ENCODE peak calls at places on chromosomes 2 and 18, in four cellular contexts. One of them, this sample, is unnamed. For H3K36me3, the result is how much of the 10 kb centered on the place peaks cover.

GRCh38 chr18:74990563-74991081 is 218.3 kb downstream of the PTGR3 start:
- DNase-seq in esophagus squamous epithelium: no peak
- DNase-seq in body of pancreas: no peak
- DNase-seq in psoas muscle: no peak
- DNase-seq in this sample: no peak

GRCh38 chr2:48328972-48329723 is 200.8 kb upstream of the STON1 start:
- DNase-seq in body of pancreas: no peak
- DNase-seq in esophagus squamous epithelium: no peak
- DNase-seq in psoas muscle: no peak
- DNase-seq in this sample: no peak

GRCh38 chr2:72115361-72116080 is 32.1 kb downstream of the CYP26B1 start:
- DNase-seq in body of pancreas: no peak
- DNase-seq in psoas muscle: peak
- DNase-seq in esophagus squamous epithelium: no peak
- DNase-seq in this sample: peak

GRCh38 chr2:45790157-45790723 is 138.8 kb downstream of the PRKCE start:
- DNase-seq in psoas muscle: no peak
- DNase-seq in body of pancreas: no peak
- DNase-seq in esophagus squamous epithelium: no peak
- DNase-seq in this sample: no peak

GRCh38 chr2:240573516-240574385 is 5.5 kb downstream of the RNPEPL1 start:
- DNase-seq in psoas muscle: peak
- DNase-seq in esophagus squamous epithelium: no peak
- DNase-seq in body of pancreas: no peak
- DNase-seq in this sample: no peak

GRCh38 chr2:165238295-165238694 is 919 bp upstream of the SCN2A start:
- DNase-seq in esophagus squamous epithelium: no peak
- DNase-seq in body of pancreas: no peak
- DNase-seq in psoas muscle: no peak
- DNase-seq in this sample: no peak

GRCh38 chr2:151522556-151522955 is 112.9 kb downstream of the RIF1 start:
- DNase-seq in body of pancreas: no peak
- DNase-seq in psoas muscle: no peak
- DNase-seq in esophagus squamous epithelium: no peak
- DNase-seq in this sample: no peak

GRCh38 chr18:51193621-51194287 is 3.7 kb downstream of the MEX3C start:
- DNase-seq in body of pancreas: no peak
- DNase-seq in esophagus squamous epithelium: no peak
- DNase-seq in psoas muscle: no peak
- DNase-seq in this sample: peak

GRCh38 chr2:184611221-184612085 is 13.1 kb downstream of the ZNF804A start:
- DNase-seq in psoas muscle: no peak
- DNase-seq in body of pancreas: no peak
- DNase-seq in esophagus squamous epithelium: no peak
- DNase-seq in this sample: no peak

GRCh38 chr2:190318514-190318913 is 1.1 kb downstream of the HIBCH start:
- DNase-seq in esophagus squamous epithelium: no peak
- DNase-seq in psoas muscle: no peak
- DNase-seq in body of pancreas: no peak
- DNase-seq in this sample: no peak

GRCh38 chr2:86480105-86480504 is 38.9 kb downstream of the KDM3A start:
- DNase-seq in body of pancreas: no peak
- DNase-seq in psoas muscle: no peak
- DNase-seq in esophagus squamous epithelium: no peak
- DNase-seq in this sample: peak

GRCh38 chr18:67092141-67092540 is 424.4 kb downstream of the DSEL start:
- DNase-seq in esophagus squamous epithelium: no peak
- DNase-seq in psoas muscle: no peak
- DNase-seq in body of pancreas: no peak
- DNase-seq in this sample: no peak

GRCh38 chr2:99822487-99823218 is 319.7 kb downstream of the AFF3 start:
- DNase-seq in body of pancreas: no peak
- DNase-seq in psoas muscle: no peak
- DNase-seq in esophagus squamous epithelium: no peak
- DNase-seq in this sample: no peak

GRCh38 chr2:126771501-126772195 is 115.7 kb downstream of the GYPC start:
- DNase-seq in psoas muscle: no peak
- DNase-seq in esophagus squamous epithelium: no peak
- DNase-seq in body of pancreas: no peak
- DNase-seq in this sample: no peak

GRCh38 chr2:191557841-191558240 is 120.1 kb upstream of the NABP1 start:
- DNase-seq in psoas muscle: no peak
- DNase-seq in body of pancreas: no peak
- DNase-seq in esophagus squamous epithelium: no peak
- DNase-seq in this sample: no peak

GRCh38 chr18:30730915-30731314 is 311.6 kb downstream of the DSC3 start:
- DNase-seq in esophagus squamous epithelium: no peak
- DNase-seq in body of pancreas: no peak
- DNase-seq in psoas muscle: no peak
- DNase-seq in this sample: no peak

GRCh38 chr2:76953733-76954347 is 568.3 kb downstream of the LRRTM4 start:
- DNase-seq in esophagus squamous epithelium: no peak
- DNase-seq in psoas muscle: no peak
- DNase-seq in body of pancreas: peak
- DNase-seq in this sample: peak

GRCh38 chr2:81703831-81704230 is 1399.3 kb upstream of the LRRTM1 start:
- DNase-seq in body of pancreas: no peak
- DNase-seq in psoas muscle: no peak
- DNase-seq in esophagus squamous epithelium: no peak
- DNase-seq in this sample: no peak

GRCh38 chr2:207928079-207928478 is 97.2 kb downstream of the PLEKHM3 start:
- DNase-seq in esophagus squamous epithelium: no peak
- DNase-seq in psoas muscle: no peak
- DNase-seq in body of pancreas: no peak
- DNase-seq in this sample: no peak

GRCh38 chr2:205051417-205051816 is 506.1 kb downstream of the PARD3B start:
- DNase-seq in esophagus squamous epithelium: no peak
- DNase-seq in body of pancreas: no peak
- DNase-seq in psoas muscle: no peak
- DNase-seq in this sample: no peak

GRCh38 chr2:230956827-230957755 is 32.0 kb upstream of the GPR55 start:
- DNase-seq in body of pancreas: no peak
- DNase-seq in esophagus squamous epithelium: no peak
- DNase-seq in psoas muscle: peak
- DNase-seq in this sample: peak

GRCh38 chr2:169361706-169362345 is 508 bp downstream of the LRP2 start:
- DNase-seq in esophagus squamous epithelium: no peak
- DNase-seq in body of pancreas: peak
- DNase-seq in psoas muscle: peak
- DNase-seq in this sample: no peak

DNA sequence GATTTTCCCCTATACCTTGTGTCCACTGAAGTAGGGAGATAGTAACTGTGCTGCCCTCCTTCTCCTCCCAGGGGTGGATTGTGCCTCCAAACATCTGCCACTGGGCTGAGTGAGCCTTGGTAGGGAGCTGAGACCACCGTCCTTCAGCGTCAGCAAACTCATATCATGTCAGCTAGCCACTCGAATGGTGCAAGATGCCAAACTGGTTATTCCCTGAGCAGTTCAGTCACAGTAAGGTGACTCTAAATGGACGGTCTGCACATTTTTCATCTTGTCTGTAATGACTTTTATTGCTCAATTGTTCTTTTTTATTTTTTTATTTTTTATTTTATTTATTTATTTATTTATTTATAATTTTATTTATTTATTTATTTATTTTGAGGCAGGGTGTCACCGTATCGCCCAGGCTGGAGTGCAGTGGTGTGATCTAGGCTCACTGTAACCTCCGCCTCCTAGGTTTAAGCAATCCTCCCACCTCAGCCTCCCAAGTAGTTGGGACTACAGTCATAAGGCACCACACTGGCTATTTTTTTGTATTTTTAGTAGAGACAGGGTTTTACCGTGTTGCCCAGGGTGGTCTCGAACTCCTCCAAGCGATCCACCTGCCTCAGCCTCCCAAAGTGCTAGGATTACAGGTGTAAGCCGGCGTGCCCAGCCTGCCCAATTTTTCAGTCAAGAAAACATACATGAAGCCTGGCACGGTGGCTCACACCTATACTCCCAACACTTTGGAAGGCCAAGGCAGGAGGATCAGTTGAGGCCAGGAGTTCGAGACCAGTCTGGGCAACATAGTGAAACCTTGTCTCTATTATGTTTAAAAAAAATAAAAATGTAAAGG is 8.8 kb downstream of the PCBP1 start:
- DNase-seq in psoas muscle: no peak
- DNase-seq in esophagus squamous epithelium: no peak
- DNase-seq in body of pancreas: no peak
- DNase-seq in this sample: no peak
- H3K27ac ChIP-seq in psoas muscle: peak
- H3K27ac ChIP-seq in esophagus squamous epithelium: peak
- H3K27ac ChIP-seq in body of pancreas: peak
- H3K27ac ChIP-seq in this sample: peak

DNA sequence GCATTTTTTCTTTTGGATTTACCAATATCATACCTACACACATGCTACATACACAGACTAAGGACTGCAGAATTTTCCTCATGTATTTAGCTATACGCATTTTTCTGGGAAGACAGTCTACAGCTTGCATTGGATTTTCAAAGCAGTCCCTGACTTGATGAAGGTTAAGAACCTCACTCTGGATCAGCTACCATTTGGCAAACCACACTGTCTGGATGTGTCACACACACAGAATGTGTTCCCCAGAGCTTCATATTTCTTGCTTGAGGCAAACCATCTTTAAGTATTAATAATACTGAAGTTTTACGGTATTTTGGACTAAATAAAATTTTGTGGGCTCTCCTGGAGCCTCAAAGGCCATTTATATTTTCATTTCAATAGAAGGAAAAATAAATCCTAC is 102.3 kb downstream of the TCF4 start:
- DNase-seq in psoas muscle: no peak
- DNase-seq in body of pancreas: no peak
- DNase-seq in esophagus squamous epithelium: no peak
- DNase-seq in this sample: no peak
- H3K36me3 ChIP-seq in psoas muscle: under half
- H3K36me3 ChIP-seq in body of pancreas: under half
- H3K36me3 ChIP-seq in esophagus squamous epithelium: under half
- H3K36me3 ChIP-seq in this sample: under half

GRCh38 chr2:238852186-238852869 is 4.4 kb downstream of the TWIST2 start:
- DNase-seq in psoas muscle: no peak
- DNase-seq in esophagus squamous epithelium: no peak
- DNase-seq in body of pancreas: no peak
- DNase-seq in this sample: no peak
- H3K4me3 ChIP-seq in psoas muscle: no peak
- H3K4me3 ChIP-seq in esophagus squamous epithelium: peak
- H3K4me3 ChIP-seq in body of pancreas: no peak
- H3K4me3 ChIP-seq in this sample: no peak

GRCh38 chr18:48996901-48997463 is 46.2 kb upstream of the SMAD7 start:
- DNase-seq in psoas muscle: no peak
- DNase-seq in body of pancreas: no peak
- DNase-seq in esophagus squamous epithelium: no peak
- DNase-seq in this sample: no peak
- H3K27ac ChIP-seq in psoas muscle: no peak
- H3K27ac ChIP-seq in body of pancreas: no peak
- H3K27ac ChIP-seq in esophagus squamous epithelium: no peak
- H3K27ac ChIP-seq in this sample: no peak

GRCh38 chr2:42407476-42407875 is 46.5 kb upstream of the COX7A2L start:
- DNase-seq in body of pancreas: no peak
- DNase-seq in psoas muscle: no peak
- DNase-seq in esophagus squamous epithelium: no peak
- DNase-seq in this sample: no peak
- H3K36me3 ChIP-seq in body of pancreas: under half
- H3K36me3 ChIP-seq in psoas muscle: under half
- H3K36me3 ChIP-seq in esophagus squamous epithelium: under half
- H3K36me3 ChIP-seq in this sample: under half

DNA sequence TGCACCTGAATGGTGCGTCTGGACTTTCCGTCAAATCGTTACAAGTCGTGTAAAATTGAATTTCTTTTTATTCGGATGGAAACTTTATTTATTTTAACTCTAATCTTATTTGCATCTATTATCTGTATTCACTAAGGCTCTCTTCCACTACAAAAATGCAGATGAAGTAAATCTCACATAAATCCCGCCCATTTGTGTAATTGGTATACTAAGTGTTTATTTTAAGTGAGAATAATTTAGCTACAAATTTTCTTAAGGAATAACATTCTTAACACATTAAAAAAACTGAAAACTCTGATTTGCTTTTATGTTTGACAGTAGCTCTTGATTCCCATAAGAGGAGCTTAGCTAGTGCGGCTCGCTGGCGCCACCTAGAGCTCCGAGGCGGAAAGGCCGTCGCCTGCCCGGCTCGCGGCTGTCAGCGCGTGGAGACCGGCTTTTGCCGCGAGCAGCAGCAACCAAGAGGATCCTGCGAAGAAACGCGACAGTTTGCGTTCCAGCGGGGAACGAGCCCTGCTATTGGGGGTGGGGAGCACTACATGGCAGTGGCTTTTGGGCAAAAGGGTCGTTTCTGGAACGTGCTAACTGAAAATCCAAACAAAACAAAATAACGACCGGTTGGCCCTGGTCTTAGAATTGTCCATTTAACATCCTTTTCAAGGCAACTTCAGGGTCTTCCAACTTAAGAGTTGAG is 6.7 kb downstream of the SP9 start:
- DNase-seq in body of pancreas: peak
- DNase-seq in esophagus squamous epithelium: peak
- DNase-seq in psoas muscle: peak
- DNase-seq in this sample: peak
- H3K4me3 ChIP-seq in body of pancreas: no peak
- H3K4me3 ChIP-seq in esophagus squamous epithelium: peak
- H3K4me3 ChIP-seq in psoas muscle: peak
- H3K4me3 ChIP-seq in this sample: no peak

GRCh38 chr2:37720533-37721218 is 49.2 kb upstream of the CDC42EP3 start:
- DNase-seq in body of pancreas: no peak
- DNase-seq in psoas muscle: no peak
- DNase-seq in esophagus squamous epithelium: no peak
- DNase-seq in this sample: no peak
- H3K27ac ChIP-seq in body of pancreas: no peak
- H3K27ac ChIP-seq in psoas muscle: no peak
- H3K27ac ChIP-seq in esophagus squamous epithelium: no peak
- H3K27ac ChIP-seq in this sample: no peak

DNA sequence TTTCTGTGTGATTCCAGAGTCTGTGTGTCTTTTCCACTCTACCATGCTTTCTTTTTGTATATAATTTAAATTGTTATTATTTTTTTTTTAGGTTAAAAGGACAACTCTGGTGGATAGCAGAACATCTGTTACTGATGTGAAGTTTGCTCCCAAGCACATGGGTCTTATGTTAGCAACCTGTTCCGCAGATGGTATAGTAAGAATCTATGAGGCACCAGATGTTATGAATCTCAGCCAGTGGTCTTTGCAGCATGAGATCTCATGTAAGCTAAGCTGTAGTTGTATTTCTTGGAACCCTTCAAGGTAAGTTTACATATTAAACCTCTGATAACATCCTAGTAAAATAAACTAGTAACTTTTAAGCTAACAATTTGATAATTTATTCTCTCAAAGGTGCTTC is 15.3 kb downstream of the SEH1L start:
- DNase-seq in body of pancreas: no peak
- DNase-seq in esophagus squamous epithelium: no peak
- DNase-seq in psoas muscle: no peak
- DNase-seq in this sample: no peak
- H3K36me3 ChIP-seq in body of pancreas: under half
- H3K36me3 ChIP-seq in esophagus squamous epithelium: under half
- H3K36me3 ChIP-seq in psoas muscle: half or more
- H3K36me3 ChIP-seq in this sample: under half

This sample was measured in adrenal gland.